ENCODE peak calls at places on chromosomes 1 and 21, in four cellular contexts. Y is HepG2, B is spleen, Q is neural progenitor cell. G is an unnamed sample.

GRCh38 chr1:179091691-179092165 is 9.9 kb downstream of the TOR3A start:
- DNase-seq in Y (peak; percentile 62), B (no peak), Q (no peak), G (peak; percentile 84)

GRCh38 chr1:167618366-167618765 is 11.7 kb upstream of the RCSD1 start:
- DNase-seq in Y (no peak), B (peak; percentile 82), Q (no peak), G (no peak)

GRCh38 chr1:167573035-167573434 is 19.5 kb upstream of the CREG1 start:
- DNase-seq in Y (no peak), B (no peak), Q (no peak), G (no peak)

GRCh38 chr1:9331558-9332346 is 39.1 kb downstream of the SPSB1 start:
- DNase-seq in Y (peak; percentile 47), B (no peak), Q (no peak), G (no peak)

GRCh38 chr1:217527151-217527550 is 103.7 kb downstream of the GPATCH2 start:
- DNase-seq in Y (no peak), B (no peak), Q (no peak), G (no peak)

GRCh38 chr1:43912607-43913006 is 21.0 kb upstream of the ARTN start:
- DNase-seq in Y (no peak), B (no peak), Q (peak; percentile 46), G (peak; percentile 65)

GRCh38 chr1:169070958-169071357 is 35.5 kb upstream of the ATP1B1 start:
- DNase-seq in Y (no peak), B (no peak), Q (no peak), G (no peak)

GRCh38 chr1:242205622-242206489 is 207.0 kb upstream of the MAP1LC3C start:
- DNase-seq in Y (no peak), B (no peak), Q (no peak), G (no peak)

GRCh38 chr21:14120091-14120734 is 90.5 kb downstream of the LIPI start:
- DNase-seq in Y (peak; percentile 11), B (no peak), Q (peak; percentile 59), G (no peak)

GRCh38 chr1:158045639-158046038 is 52.2 kb downstream of the KIRREL1 start:
- DNase-seq in Y (no peak), B (no peak), Q (peak; percentile 60), G (no peak)

GRCh38 chr1:205259361-205259832 is 31.7 kb downstream of the TMCC2 start:
- DNase-seq in Y (no peak), B (no peak), Q (no peak), G (no peak)

GRCh38 chr1:44664730-44665370 is 9.4 kb downstream of the TMEM53 start:
- DNase-seq in Y (no peak), B (peak; percentile 76), Q (no peak), G (no peak)

GRCh38 chr1:116178837-116179236 is 67.6 kb downstream of the MAB21L3 start:
- DNase-seq in Y (no peak), B (no peak), Q (no peak), G (no peak)

GRCh38 chr1:189708674-189709073 is 769.0 kb downstream of the BRINP3 start:
- DNase-seq in Y (no peak), B (peak; percentile 58), Q (peak; percentile 51), G (peak; percentile 23)

GRCh38 chr1:209999005-209999404 is 61.0 kb downstream of the SYT14 start:
- DNase-seq in Y (no peak), B (no peak), Q (no peak), G (no peak)

GRCh38 chr21:34266322-34266721 is 97.5 kb upstream of the KCNE2 start:
- DNase-seq in Y (no peak), B (no peak), Q (no peak), G (no peak)

GRCh38 chr1:32725595-32725942 is 23.0 kb upstream of the SYNC start:
- DNase-seq in Y (no peak), B (no peak), Q (no peak), G (no peak)

GRCh38 chr1:17789926-17790325 is 34.8 kb downstream of the ACTL8 start:
- DNase-seq in Y (no peak), B (no peak), Q (no peak), G (no peak)

GRCh38 chr1:4654764-4655673 is 610 bp downstream of the AJAP1 start:
- DNase-seq in Y (no peak), B (no peak), Q (peak; percentile 85), G (no peak)

GRCh38 chr1:184930645-184931044 is 43.7 kb downstream of the NIBAN1 start:
- DNase-seq in Y (no peak), B (no peak), Q (no peak), G (no peak)

GRCh38 chr1:193741228-193741627 is 554.8 kb upstream of the B3GALT2 start:
- DNase-seq in Y (no peak), B (no peak), Q (no peak), G (no peak)

GRCh38 chr1:207398986-207399385 is 55.1 kb upstream of the CR2 start:
- DNase-seq in Y (no peak), B (no peak), Q (no peak), G (no peak)

GRCh38 chr1:101005871-101006270 is 19.7 kb downstream of the DPH5 start:
- DNase-seq in Y (no peak), B (no peak), Q (no peak), G (no peak)

DNA sequence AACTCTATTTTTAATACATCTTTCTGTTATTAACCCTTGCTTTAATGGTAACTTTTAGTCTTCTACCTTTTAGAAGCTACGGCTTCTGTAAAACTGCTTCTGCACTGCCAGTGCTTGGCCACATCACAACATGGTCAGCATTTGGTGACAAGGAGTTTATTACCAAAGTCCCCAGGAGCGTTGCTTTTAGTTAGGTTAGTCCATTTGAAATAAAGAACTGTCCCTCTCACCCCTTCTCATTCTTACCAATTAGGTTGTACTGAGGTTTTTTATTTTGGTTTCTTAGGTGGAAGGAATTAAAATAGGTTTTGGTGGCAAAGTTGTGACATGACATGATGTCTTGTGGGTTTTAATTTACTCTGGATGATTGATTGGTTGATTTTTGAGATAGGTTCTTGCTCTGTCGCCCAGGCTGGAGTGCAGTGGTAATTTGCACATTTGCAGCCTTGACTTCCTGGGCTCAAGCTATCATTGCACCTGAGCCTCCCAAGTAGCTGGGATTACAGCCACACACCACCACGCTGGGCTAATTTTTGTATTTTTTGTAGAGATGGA is 39.2 kb downstream of the SPEN start:
- DNase-seq in Y (no peak), B (no peak), Q (no peak), G (no peak)
- H3K4me1 ChIP-seq in Y (peaks cover 29% of the 10 kb centered on the region), B (peaks cover 60% of the 10 kb centered on the region), Q (peaks cover 23% of the 10 kb centered on the region), G (peaks cover 55% of the 10 kb centered on the region)

DNA sequence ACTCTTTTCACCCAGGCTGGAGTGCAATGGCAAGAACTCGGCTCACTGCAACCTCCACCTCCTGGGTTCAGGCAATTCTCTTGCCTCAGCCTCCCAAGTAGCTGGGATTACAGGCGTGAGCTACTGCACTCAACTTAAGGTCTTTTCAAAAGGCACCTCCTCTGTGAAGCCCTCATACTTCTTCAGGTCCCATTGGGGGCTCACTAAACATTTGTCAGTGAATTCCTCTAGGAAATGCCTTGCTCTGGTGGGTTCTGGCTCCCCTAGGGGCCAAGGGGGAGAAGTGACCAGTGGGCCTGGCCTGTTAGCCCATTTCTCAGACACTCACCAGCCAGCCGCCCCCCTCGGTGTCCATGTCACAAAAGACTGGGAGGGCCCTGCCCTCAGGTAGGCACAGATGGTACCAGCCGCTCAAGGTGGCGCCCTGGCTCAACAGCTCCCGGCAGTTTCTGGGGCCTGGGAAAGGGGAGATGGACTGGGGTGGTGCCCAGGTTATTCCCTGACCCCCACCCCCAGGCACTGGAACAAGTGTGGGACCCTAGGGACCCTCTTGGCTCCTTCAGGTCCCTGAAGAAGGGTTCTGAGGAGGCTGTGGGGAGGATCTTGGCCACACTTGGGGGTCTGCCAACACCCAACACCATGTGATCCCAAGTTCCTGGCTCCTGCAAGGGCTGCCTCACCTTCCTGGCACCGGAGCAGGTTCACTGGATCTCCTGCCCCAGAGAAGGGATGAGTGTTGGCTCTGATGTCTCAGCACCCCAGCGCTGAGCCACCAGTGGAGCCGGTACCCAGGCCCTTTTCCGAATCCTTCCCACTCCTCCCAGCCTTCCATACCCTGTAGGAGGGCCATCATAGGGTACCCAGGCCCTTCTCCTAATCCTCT is 1.6 kb downstream of the FCN3 start:
- DNase-seq in Y (no peak), B (no peak), Q (peak; percentile 50), G (no peak)
- TF ChIP-seq CTCF in Y (no peak), B (no peak), Q (peak; percentile 52), G (no peak)

GRCh38 chr1:201460783-201461182 is 8.2 kb downstream of the PHLDA3 start:
- DNase-seq in Y (no peak), B (peak; percentile 8), Q (no peak), G (no peak)

GRCh38 chr1:201461193-201461657 is 7.8 kb downstream of the PHLDA3 start:
- DNase-seq in Y (peak; percentile 73), B (no peak), Q (no peak), G (peak; percentile 60)

GRCh38 chr1:201465698-201466290 is 3.2 kb downstream of the PHLDA3 start:
- DNase-seq in Y (no peak), B (peak; percentile 49), Q (no peak), G (no peak)

GRCh38 chr1:201461783-201462441 is 7.1 kb downstream of the PHLDA3 start:
- DNase-seq in Y (peak; percentile 56), B (peak; percentile 64), Q (no peak), G (peak; percentile 93)

GRCh38 chr1:201463071-201463552 is 5.9 kb downstream of the PHLDA3 start:
- DNase-seq in Y (peak; percentile 45), B (no peak), Q (peak; percentile 37), G (peak; percentile 70)
- H3K4me1 ChIP-seq in Y (peaks cover 60% of the 10 kb centered on the region), B (peaks cover under 1% of the 10 kb centered on the region), Q (peaks cover 3% of the 10 kb centered on the region), G (peaks cover 70% of the 10 kb centered on the region)

GRCh38 chr1:231724876-231725647 is 98.5 kb downstream of the DISC1 start:
- DNase-seq in Y (peak; percentile 57), B (no peak), Q (peak; percentile 66), G (no peak)
- TF ChIP-seq CTCF in Y (peak; percentile 66), B (no peak), Q (peak; percentile 62), G (no peak)

DNA sequence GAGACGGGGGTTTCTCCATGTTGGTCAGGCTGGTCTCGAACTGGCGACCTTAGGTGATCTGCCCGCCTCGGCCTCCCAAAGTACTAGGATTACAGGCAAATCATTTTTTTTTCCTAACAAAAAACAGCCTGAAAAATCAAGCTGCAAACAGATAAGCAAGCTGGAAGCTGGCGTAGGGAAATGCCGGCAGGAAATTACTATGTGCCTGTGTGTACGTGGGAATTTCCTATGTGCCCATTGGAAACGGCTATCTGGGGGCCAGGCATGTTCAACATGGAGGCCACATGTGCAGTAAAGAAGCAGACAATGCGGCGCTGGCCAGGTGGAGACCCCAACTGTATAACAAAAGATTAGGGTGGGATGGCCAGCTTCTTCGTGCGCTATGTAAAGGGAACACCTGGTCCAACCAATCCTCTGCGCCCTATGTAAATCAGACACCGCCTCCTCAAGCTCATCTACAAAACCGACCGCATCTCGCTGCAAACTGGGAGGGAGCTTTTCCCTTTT is 9.1 kb upstream of the AADACL4 start:
- DNase-seq in Y (no peak), B (peak; percentile 64), Q (no peak), G (peak; percentile 19)
- H3K4me1 ChIP-seq in Y (peaks cover 12% of the 10 kb centered on the region), B (peaks cover 3% of the 10 kb centered on the region), Q (peaks cover 17% of the 10 kb centered on the region), G (no peaks in the 10 kb centered on the region)

GRCh38 chr1:2556277-2557145 is at the start of gene TNFRSF14:
- DNase-seq in Y (no peak), B (peak; percentile 94), Q (peak; percentile 47), G (peak; percentile 46)

GRCh38 chr1:2553871-2554620 is 2.1 kb upstream of the TNFRSF14 start:
- DNase-seq in Y (no peak), B (no peak), Q (no peak), G (no peak)

GRCh38 chr1:2557146-2558029 is 1.2 kb downstream of the TNFRSF14 start:
- DNase-seq in Y (no peak), B (no peak), Q (no peak), G (no peak)

GRCh38 chr1:2555634-2556276 is 416 bp upstream of the TNFRSF14 start:
- DNase-seq in Y (no peak), B (peak; percentile 97), Q (no peak), G (peak; percentile 87)

GRCh38 chr1:2554621-2555387 is 1.4 kb upstream of the TNFRSF14 start:
- DNase-seq in Y (no peak), B (peak; percentile 89), Q (peak; percentile 64), G (no peak)
- TF ChIP-seq CTCF in Y (peak; percentile 91), B (peak; percentile 56), Q (peak; percentile 56), G (no peak)

GRCh38 chr21:43294194-43294902 is 125.5 kb downstream of the CRYAA start:
- DNase-seq in Y (no peak), B (peak; percentile 56), Q (no peak), G (peak; percentile 2)
- H3K4me1 ChIP-seq in Y (peaks cover 79% of the 10 kb centered on the region), B (peaks cover 14% of the 10 kb centered on the region), Q (no peaks in the 10 kb centered on the region), G (no peaks in the 10 kb centered on the region)

G was measured in psoas muscle.